ENCODE peak calls at places on chromosome 21, in four cellular contexts. R, F, Z and S are unnamed samples.
A peak's percentile ranks its signal among the peaks of the same experiment; 100 is the strongest.

GRCh38 chr21:45040739-45041138 is 33.6 kb upstream of the ADARB1 start:
- DNase-seq in R (no peak), Z (no peak), F (no peak), S (no peak)

GRCh38 chr21:39175154-39175553 is 8.1 kb downstream of the PSMG1 start:
- DNase-seq in R (no peak), F (no peak), Z (peak; percentile 25), S (no peak)

GRCh38 chr21:45260191-45260795 is 27.4 kb downstream of the POFUT2 start:
- DNase-seq in F (no peak), Z (peak; percentile 50), R (no peak), S (no peak)

GRCh38 chr21:25999935-26000582 is 170.5 kb downstream of the APP start:
- DNase-seq in F (peak; percentile 36), R (no peak), Z (no peak), S (no peak)

GRCh38 chr21:42145569-42146250 is 73.2 kb upstream of the ABCG1 start:
- DNase-seq in F (peak; percentile 76), Z (peak; percentile 73), R (peak; percentile 29), S (peak; percentile 72)

GRCh38 chr21:42653492-42654061 is at the start of gene PDE9A:
- DNase-seq in Z (no peak), R (no peak), F (peak; percentile 42), S (no peak)

GRCh38 chr21:45994738-45995685 is 13.4 kb downstream of the COL6A1 start:
- DNase-seq in F (no peak), Z (no peak), R (no peak), S (no peak)

GRCh38 chr21:17699524-17700189 is 87.0 kb upstream of the BTG3 start:
- DNase-seq in Z (no peak), R (peak; percentile 4), F (no peak), S (no peak)

GRCh38 chr21:17673261-17674020 is 60.7 kb upstream of the BTG3 start:
- DNase-seq in F (no peak), Z (no peak), R (peak; percentile 33), S (peak; percentile 62)

GRCh38 chr21:45940621-45941337 is 40.8 kb upstream of the COL6A1 start:
- DNase-seq in R (no peak), F (no peak), Z (no peak), S (no peak)

GRCh38 chr21:26845066-26845749 is at the start of gene ADAMTS1:
- DNase-seq in F (peak; percentile 48), Z (peak; percentile 42), R (peak; percentile 72), S (peak; percentile 84)

GRCh38 chr21:35222541-35222941 is 173.4 kb upstream of the RUNX1 start:
- DNase-seq in Z (peak; percentile 90), F (peak; percentile 70), R (no peak), S (no peak)

GRCh38 chr21:45828580-45829565 is 152.7 kb upstream of the COL6A1 start:
- DNase-seq in Z (no peak), F (no peak), R (no peak), S (no peak)

GRCh38 chr21:25934130-25934529 is 199.4 kb downstream of the GABPA start:
- DNase-seq in R (no peak), F (no peak), Z (no peak), S (no peak)

GRCh38 chr21:27954806-27955205 is 987.9 kb upstream of the ADAMTS5 start:
- DNase-seq in F (no peak), R (no peak), Z (no peak), S (peak; percentile 2)

GRCh38 chr21:34639882-34640788 is 25.2 kb upstream of the RCAN1 start:
- DNase-seq in Z (peak; percentile 71), R (no peak), F (peak; percentile 55), S (no peak)

GRCh38 chr21:45073301-45074047 is 906 bp upstream of the ADARB1 start:
- DNase-seq in R (no peak), Z (peak; percentile 30), F (peak; percentile 48), S (no peak)